ENCODE peak calls at places on chromosomes 16 and 17, in eight cellular contexts. W is iPS DF 6.9, H is left ventricle myocardium inferior, G is brain microvascular endothelial cell, L is GM23338, B is HCT116, C is IMR-90, T is breast epithelium. P is an unnamed sample.

GRCh38 chr17:50903604-50904521 is 37.7 kb upstream of the TOB1 start:
- DNase-seq in L (no peak), B (no peak), G (no peak), H (no peak), T (no peak), C (peak; percentile 84), W (no peak), P (no peak)

GRCh38 chr17:18166894-18167293 is 16.7 kb upstream of the ALKBH5 start:
- DNase-seq in W (no peak), H (no peak), T (no peak), B (no peak), L (no peak), C (no peak), G (no peak), P (no peak)

GRCh38 chr16:72924918-72925630 is 122.9 kb downstream of the ZFHX3 start:
- DNase-seq in H (no peak), B (no peak), L (no peak), C (no peak), G (no peak), T (peak; percentile 82), W (no peak), P (no peak)

GRCh38 chr17:30253316-30253715 is 17.8 kb upstream of the SLC6A4 start:
- DNase-seq in T (peak; percentile 35), H (no peak), B (no peak), W (no peak), G (no peak), C (no peak), L (no peak), P (no peak)

GRCh38 chr17:19759934-19760530 is 11.9 kb upstream of the ALDH3A1 start:
- DNase-seq in L (no peak), G (no peak), T (no peak), W (no peak), B (no peak), C (no peak), H (no peak), P (no peak)

GRCh38 chr17:9151091-9151490 is 129.8 kb downstream of the NTN1 start:
- DNase-seq in C (no peak), W (no peak), L (no peak), H (no peak), T (no peak), B (no peak), G (no peak), P (no peak)

GRCh38 chr17:45299311-45299710 is 17.5 kb downstream of the MAP3K14 start:
- DNase-seq in B (no peak), H (no peak), T (no peak), G (no peak), L (no peak), C (no peak), W (no peak), P (no peak)

GRCh38 chr17:75814900-75815373 is 29.3 kb downstream of the UNC13D start:
- DNase-seq in C (peak; percentile 79), W (no peak), L (no peak), G (peak; percentile 74), H (no peak), B (no peak), T (no peak), P (no peak)

GRCh38 chr16:69367980-69368379 is 16.4 kb upstream of the TMED6 start:
- DNase-seq in C (peak; percentile 71), B (no peak), L (no peak), G (peak; percentile 36), H (no peak), W (no peak), T (no peak), P (no peak)

GRCh38 chr17:6683081-6683684 is 30.0 kb downstream of the SLC13A5 start:
- DNase-seq in L (no peak), C (no peak), G (no peak), B (no peak), H (no peak), T (no peak), W (no peak), P (no peak)

GRCh38 chr16:1509307-1510221 is 16.4 kb downstream of the TELO2 start:
- DNase-seq in H (peak; percentile 78), L (no peak), W (no peak), C (no peak), B (no peak), T (no peak), G (no peak), P (no peak)

GRCh38 chr17:17928422-17929386 is 43.5 kb downstream of the TOM1L2 start:
- DNase-seq in T (no peak), H (no peak), G (no peak), W (no peak), B (no peak), L (no peak), C (no peak), P (peak; percentile 36)

GRCh38 chr17:45405250-45406086 is 27.2 kb downstream of the ARHGAP27 start:
- DNase-seq in T (no peak), B (no peak), W (peak; percentile 95), L (peak; percentile 99), H (no peak), C (no peak), G (no peak), P (no peak)

GRCh38 chr16:89574681-89575246 is 794 bp upstream of the CPNE7 start:
- DNase-seq in L (peak; percentile 92), T (no peak), W (no peak), G (no peak), B (peak; percentile 57), C (peak; percentile 61), H (peak; percentile 32), P (no peak)

GRCh38 chr16:80733366-80733901 is 71.0 kb downstream of the CDYL2 start:
- DNase-seq in B (no peak), T (no peak), H (no peak), C (no peak), L (no peak), G (no peak), W (no peak), P (no peak)

GRCh38 chr17:36947922-36948716 is 635 bp upstream of the AATF start:
- DNase-seq in L (peak; percentile 63), B (no peak), W (no peak), T (no peak), G (peak; percentile 18), H (no peak), C (no peak), P (no peak)

GRCh38 chr17:32621612-32622312 is 135.0 kb downstream of the CDK5R1 start:
- DNase-seq in T (no peak), B (no peak), H (no peak), L (peak; percentile 79), G (peak; percentile 18), W (peak; percentile 41), C (no peak), P (no peak)

GRCh38 chr17:36849871-36850348 is 87.4 kb upstream of the LHX1 start:
- DNase-seq in G (peak; percentile 75), H (no peak), B (peak; percentile 51), C (peak; percentile 63), T (no peak), W (no peak), L (no peak), P (no peak)

GRCh38 chr17:68973098-68973929 is 18.1 kb upstream of the ABCA8 start:
- DNase-seq in G (no peak), T (no peak), C (no peak), B (no peak), L (no peak), H (no peak), W (no peak), P (no peak)

GRCh38 chr16:21599994-21600773 is 807 bp downstream of the METTL9 start:
- DNase-seq in G (no peak), B (no peak), W (no peak), C (peak; percentile 46), H (no peak), T (no peak), L (peak; percentile 62), P (no peak)

GRCh38 chr17:14361470-14361869 is 60.6 kb downstream of the HS3ST3B1 start:
- DNase-seq in B (no peak), L (no peak), C (no peak), T (no peak), G (no peak), W (no peak), H (no peak), P (no peak)
- H3K27ac ChIP-seq in B (no peak overlapping the region), L (no peak overlapping the region), C (no peak overlapping the region), T (no peak overlapping the region), G (no peak overlapping the region), W (no peak overlapping the region), H (no peak overlapping the region), P (no peak overlapping the region)

GRCh38 chr16:29836623-29837022 is 16.4 kb downstream of the MVP start:
- DNase-seq in H (no peak), G (no peak), T (no peak), B (no peak), W (no peak), L (no peak), C (no peak), P (no peak)

GRCh38 chr16:29835926-29836325 is 15.7 kb downstream of the MVP start:
- DNase-seq in B (no peak), L (no peak), H (no peak), C (no peak), T (no peak), G (no peak), W (no peak), P (no peak)

GRCh38 chr16:29839822-29840221 is 19.6 kb downstream of the MVP start:
- DNase-seq in G (no peak), B (no peak), T (no peak), W (no peak), C (no peak), H (no peak), L (no peak), P (no peak)

GRCh38 chr16:29840240-29840639 is 20.0 kb downstream of the MVP start:
- DNase-seq in H (no peak), B (no peak), W (no peak), G (no peak), C (no peak), T (no peak), L (no peak), P (no peak)

GRCh38 chr16:29837833-29838232 is 17.6 kb downstream of the MVP start:
- DNase-seq in G (no peak), H (no peak), L (no peak), C (peak; percentile 67), T (no peak), W (no peak), B (no peak), P (no peak)
- H3K27ac ChIP-seq in G (no peak overlapping the region), H (no peak overlapping the region), L (no peak overlapping the region), C (no peak overlapping the region), T (no peak overlapping the region), W (no peak overlapping the region), B (no peak overlapping the region), P (no peak overlapping the region)

GRCh38 chr17:81891303-81891552 is 158 bp downstream of the ALYREF start:
- DNase-seq in L (no peak), G (no peak), W (no peak), B (no peak), T (no peak), H (no peak), C (no peak), P (no peak)
- H3K27ac ChIP-seq in L (no peak overlapping the region), G (peak overlapping the region; percentile 82), W (no peak overlapping the region), B (peak overlapping the region; percentile 97), T (peak overlapping the region; percentile 96), H (peak overlapping the region; percentile 93), C (peak overlapping the region; percentile 75), P (no peak overlapping the region)

DNA sequence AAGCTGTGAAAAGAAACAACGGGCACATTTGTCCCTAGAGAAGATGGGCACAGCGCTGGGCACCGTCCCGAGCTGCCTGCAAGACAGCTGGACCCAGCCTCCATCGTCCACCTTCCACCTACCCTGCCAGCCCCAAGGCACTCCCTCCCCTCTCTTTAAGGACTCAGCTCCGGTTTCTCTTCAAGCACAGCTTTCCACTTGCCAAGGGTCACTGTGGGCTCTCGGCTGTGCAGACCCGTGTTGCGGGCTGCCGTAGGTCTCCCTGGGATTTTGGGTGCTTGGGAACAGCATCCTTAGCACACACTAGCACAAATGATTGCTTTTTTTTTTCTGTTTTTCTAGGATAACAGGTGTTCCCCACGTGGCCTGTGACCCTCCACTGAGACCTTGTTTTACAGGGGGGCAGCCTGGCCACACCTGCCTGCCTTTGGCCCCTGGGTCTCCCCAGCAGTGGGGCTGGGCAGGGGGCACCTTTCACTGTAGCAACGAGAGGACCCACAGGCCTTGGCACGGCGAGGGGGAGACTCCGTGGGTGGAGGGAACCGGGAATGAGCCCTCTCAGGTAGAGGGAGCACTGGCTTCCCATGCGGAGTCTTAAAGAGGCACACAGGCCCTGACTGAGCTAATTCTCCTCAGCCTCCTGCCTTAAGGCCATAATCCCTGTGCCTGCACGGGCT is 1.4 kb downstream of the CHMP6 start:
- DNase-seq in L (no peak), G (no peak), T (no peak), C (no peak), B (no peak), H (no peak), W (no peak), P (no peak)
- H3K27ac ChIP-seq in L (no peak overlapping the region), G (no peak overlapping the region), T (no peak overlapping the region), C (no peak overlapping the region), B (no peak overlapping the region), H (no peak overlapping the region), W (no peak overlapping the region), P (no peak overlapping the region)

P was measured in substantia nigra.